ENCODE peak calls at places on chromosomes 3 and 15, in six cellular contexts. One of them, this sample, is unnamed.

GRCh38 chr3:9727041-9727595 is 4.4 kb upstream of the BRPF1 start:
- DNase-seq in DMS79 treated with DMSO at 0.1 percent for 48 hours: no peak
- DNase-seq in B cell: peak; percentile 74
- DNase-seq in GM12865: peak; percentile 60
- DNase-seq in colonic mucosa: no peak
- DNase-seq in substantia nigra: no peak
- DNase-seq in this sample: no peak

GRCh38 chr3:10248984-10249748 is 907 bp downstream of the TATDN2 start:
- DNase-seq in DMS79 treated with DMSO at 0.1 percent for 48 hours: peak; percentile 6
- DNase-seq in B cell: peak; percentile 51
- DNase-seq in GM12865: peak; percentile 61
- DNase-seq in colonic mucosa: peak; percentile 59
- DNase-seq in substantia nigra: no peak
- DNase-seq in this sample: peak; percentile 51

GRCh38 chr15:48471073-48471472 is 139.8 kb downstream of the DUT start:
- DNase-seq in DMS79 treated with DMSO at 0.1 percent for 48 hours: no peak
- DNase-seq in B cell: no peak
- DNase-seq in GM12865: no peak
- DNase-seq in colonic mucosa: no peak
- DNase-seq in substantia nigra: no peak
- DNase-seq in this sample: no peak

GRCh38 chr3:101725192-101725889 is 927 bp downstream of the CEP97 start:
- DNase-seq in DMS79 treated with DMSO at 0.1 percent for 48 hours: peak; percentile 37
- DNase-seq in B cell: no peak
- DNase-seq in GM12865: peak; percentile 42
- DNase-seq in colonic mucosa: peak; percentile 55
- DNase-seq in substantia nigra: peak; percentile 61
- DNase-seq in this sample: peak; percentile 46

GRCh38 chr3:178036745-178037144 is 499.5 kb upstream of the KCNMB2 start:
- DNase-seq in DMS79 treated with DMSO at 0.1 percent for 48 hours: no peak
- DNase-seq in B cell: no peak
- DNase-seq in GM12865: no peak
- DNase-seq in colonic mucosa: no peak
- DNase-seq in substantia nigra: no peak
- DNase-seq in this sample: no peak

GRCh38 chr15:96242761-96243160 is 87.7 kb upstream of the NR2F2 start:
- DNase-seq in DMS79 treated with DMSO at 0.1 percent for 48 hours: no peak
- DNase-seq in B cell: no peak
- DNase-seq in GM12865: no peak
- DNase-seq in colonic mucosa: no peak
- DNase-seq in substantia nigra: no peak
- DNase-seq in this sample: no peak

GRCh38 chr15:100861511-100861991 is 18.1 kb upstream of the ALDH1A3 start:
- DNase-seq in DMS79 treated with DMSO at 0.1 percent for 48 hours: no peak
- DNase-seq in B cell: no peak
- DNase-seq in GM12865: no peak
- DNase-seq in colonic mucosa: no peak
- DNase-seq in substantia nigra: peak; percentile 73
- DNase-seq in this sample: peak; percentile 35

GRCh38 chr15:99369250-99369649 is 118.0 kb downstream of the LRRC28 start:
- DNase-seq in DMS79 treated with DMSO at 0.1 percent for 48 hours: no peak
- DNase-seq in B cell: no peak
- DNase-seq in GM12865: no peak
- DNase-seq in colonic mucosa: no peak
- DNase-seq in substantia nigra: no peak
- DNase-seq in this sample: no peak

GRCh38 chr15:57686657-57687056 is 19.9 kb upstream of the POLR2M start:
- DNase-seq in DMS79 treated with DMSO at 0.1 percent for 48 hours: no peak
- DNase-seq in B cell: no peak
- DNase-seq in GM12865: no peak
- DNase-seq in colonic mucosa: no peak
- DNase-seq in substantia nigra: no peak
- DNase-seq in this sample: no peak

GRCh38 chr15:79778378-79778990 is 118.3 kb downstream of the MTHFS start:
- DNase-seq in DMS79 treated with DMSO at 0.1 percent for 48 hours: no peak
- DNase-seq in B cell: no peak
- DNase-seq in GM12865: peak; percentile 18
- DNase-seq in colonic mucosa: no peak
- DNase-seq in substantia nigra: no peak
- DNase-seq in this sample: no peak

GRCh38 chr3:139982404-139982803 is 47.4 kb downstream of the CLSTN2 start:
- DNase-seq in DMS79 treated with DMSO at 0.1 percent for 48 hours: no peak
- DNase-seq in B cell: no peak
- DNase-seq in GM12865: no peak
- DNase-seq in colonic mucosa: no peak
- DNase-seq in substantia nigra: no peak
- DNase-seq in this sample: no peak

GRCh38 chr3:115713247-115713646 is 89.9 kb downstream of the GAP43 start:
- DNase-seq in DMS79 treated with DMSO at 0.1 percent for 48 hours: peak; percentile 84
- DNase-seq in B cell: no peak
- DNase-seq in GM12865: no peak
- DNase-seq in colonic mucosa: no peak
- DNase-seq in substantia nigra: no peak
- DNase-seq in this sample: peak; percentile 4

GRCh38 chr3:59774613-59775012 is 724.8 kb upstream of the CFAP20DC start:
- DNase-seq in DMS79 treated with DMSO at 0.1 percent for 48 hours: no peak
- DNase-seq in B cell: no peak
- DNase-seq in GM12865: no peak
- DNase-seq in colonic mucosa: no peak
- DNase-seq in substantia nigra: no peak
- DNase-seq in this sample: no peak

GRCh38 chr3:134675726-134676252 is 25.0 kb upstream of the KY start:
- DNase-seq in DMS79 treated with DMSO at 0.1 percent for 48 hours: no peak
- DNase-seq in B cell: no peak
- DNase-seq in GM12865: no peak
- DNase-seq in colonic mucosa: no peak
- DNase-seq in substantia nigra: no peak
- DNase-seq in this sample: no peak

GRCh38 chr3:66738625-66739330 is 238.0 kb upstream of the LRIG1 start:
- DNase-seq in DMS79 treated with DMSO at 0.1 percent for 48 hours: no peak
- DNase-seq in B cell: no peak
- DNase-seq in GM12865: no peak
- DNase-seq in colonic mucosa: no peak
- DNase-seq in substantia nigra: no peak
- DNase-seq in this sample: no peak

GRCh38 chr3:128448491-128448890 is 18.2 kb downstream of the DNAJB8 start:
- DNase-seq in DMS79 treated with DMSO at 0.1 percent for 48 hours: no peak
- DNase-seq in B cell: no peak
- DNase-seq in GM12865: peak; percentile 61
- DNase-seq in colonic mucosa: no peak
- DNase-seq in substantia nigra: no peak
- DNase-seq in this sample: no peak

GRCh38 chr15:40762919-40763800 is 708 bp upstream of the GCHFR start:
- DNase-seq in DMS79 treated with DMSO at 0.1 percent for 48 hours: peak; percentile 61
- DNase-seq in B cell: peak; percentile 56
- DNase-seq in GM12865: peak; percentile 64
- DNase-seq in colonic mucosa: peak; percentile 90
- DNase-seq in substantia nigra: no peak
- DNase-seq in this sample: peak; percentile 87

GRCh38 chr15:73708691-73709090 is 24.5 kb downstream of the CD276 start:
- DNase-seq in DMS79 treated with DMSO at 0.1 percent for 48 hours: no peak
- DNase-seq in B cell: no peak
- DNase-seq in GM12865: no peak
- DNase-seq in colonic mucosa: no peak
- DNase-seq in substantia nigra: no peak
- DNase-seq in this sample: no peak

GRCh38 chr3:50275996-50276761 is 2.7 kb upstream of the LSMEM2 start:
- DNase-seq in DMS79 treated with DMSO at 0.1 percent for 48 hours: no peak
- DNase-seq in B cell: peak; percentile 55
- DNase-seq in GM12865: no peak
- DNase-seq in colonic mucosa: no peak
- DNase-seq in substantia nigra: no peak
- DNase-seq in this sample: no peak

GRCh38 chr3:24608701-24609387 is 114.2 kb upstream of the THRB start:
- DNase-seq in DMS79 treated with DMSO at 0.1 percent for 48 hours: no peak
- DNase-seq in B cell: no peak
- DNase-seq in GM12865: no peak
- DNase-seq in colonic mucosa: no peak
- DNase-seq in substantia nigra: no peak
- DNase-seq in this sample: no peak

GRCh38 chr3:178558637-178559036 is 22.4 kb downstream of the KCNMB2 start:
- DNase-seq in DMS79 treated with DMSO at 0.1 percent for 48 hours: peak; percentile 89
- DNase-seq in B cell: no peak
- DNase-seq in GM12865: peak; percentile 31
- DNase-seq in colonic mucosa: no peak
- DNase-seq in substantia nigra: no peak
- DNase-seq in this sample: no peak